ENCODE peak calls at places on chromosomes 4 and X, in five cellular contexts. F, H, Z, V and C are unnamed samples.

GRCh38 chrX:101203782-101204351 is 15.7 kb upstream of the DRP2 start:
- DNase-seq in F (no peak), V (no peak), H (peak), Z (no peak), C (no peak)

GRCh38 chr4:101790521-101791188 is at the start of gene BANK1:
- DNase-seq in F (peak), V (peak), H (peak), Z (peak), C (peak)

GRCh38 chr4:184954482-184954881 is 63.8 kb upstream of the HELT start:
- DNase-seq in V (no peak), F (no peak), Z (no peak), H (no peak), C (no peak)

GRCh38 chr4:21211836-21212235 is 511.6 kb downstream of the PACRGL start:
- DNase-seq in F (no peak), V (no peak), Z (no peak), H (no peak), C (no peak)

GRCh38 chr4:169133932-169134331 is 123.9 kb upstream of the CBR4 start:
- DNase-seq in Z (no peak), H (no peak), V (no peak), F (no peak), C (no peak)

GRCh38 chrX:153723351-153724251 is 586 bp downstream of the BCAP31 start:
- DNase-seq in H (peak), Z (peak), F (peak), V (no peak), C (peak)

GRCh38 chr4:24003926-24004325 is 114.1 kb upstream of the PPARGC1A start:
- DNase-seq in H (peak), Z (no peak), F (peak), V (no peak), C (no peak)

GRCh38 chrX:66672106-66672505 is 33.2 kb upstream of the EDA2R start:
- DNase-seq in H (peak), F (no peak), Z (no peak), V (no peak), C (no peak)

GRCh38 chrX:74536142-74537010 is 78.0 kb downstream of the RLIM start:
- DNase-seq in Z (peak), V (no peak), F (peak), H (peak), C (no peak)

GRCh38 chr4:126445596-126445995 is 1130.8 kb downstream of the FAT4 start:
- DNase-seq in V (no peak), F (no peak), H (peak), Z (no peak), C (no peak)

GRCh38 chr4:101224358-101225218 is 122.7 kb downstream of the PPP3CA start:
- DNase-seq in V (no peak), F (no peak), Z (no peak), H (no peak), C (no peak)

GRCh38 chr4:78311306-78311705 is 240.3 kb upstream of the ANXA3 start:
- DNase-seq in Z (no peak), V (no peak), H (no peak), F (no peak), C (no peak)

GRCh38 chrX:24647257-24648058 is at the start of gene PCYT1B:
- DNase-seq in Z (peak), H (peak), V (peak), F (peak), C (no peak)

GRCh38 chr4:82710202-82710929 is 88.2 kb downstream of the SCD5 start:
- DNase-seq in F (no peak), H (no peak), Z (peak), V (no peak), C (no peak)

GRCh38 chr4:165738571-165738970 is 134.5 kb upstream of the TLL1 start:
- DNase-seq in H (no peak), Z (no peak), V (no peak), F (no peak), C (no peak)

GRCh38 chrX:101550825-101551767 is 749 bp downstream of the ARMCX1 start:
- DNase-seq in V (no peak), F (peak), H (peak), Z (peak), C (peak)

GRCh38 chrX:154804957-154805695 is at the start of gene MPP1:
- DNase-seq in V (no peak), F (peak), Z (peak), H (peak), C (peak)

GRCh38 chrX:43423876-43424275 is 232.2 kb upstream of the MAOA start:
- DNase-seq in Z (no peak), V (no peak), F (peak), H (no peak), C (no peak)

GRCh38 chr4:23969635-23970034 is 79.8 kb upstream of the PPARGC1A start:
- DNase-seq in F (peak), V (no peak), H (peak), Z (no peak), C (no peak)

GRCh38 chr4:31089815-31090214 is 369.6 kb downstream of the PCDH7 start:
- DNase-seq in V (no peak), H (peak), Z (no peak), F (peak), C (no peak)

GRCh38 chr4:1310796-1311715 is 21.4 kb downstream of the MAEA start:
- DNase-seq in Z (no peak), V (no peak), F (no peak), H (no peak), C (no peak)

GRCh38 chr4:20687894-20688293 is 12.4 kb upstream of the PACRGL start:
- DNase-seq in Z (no peak), H (peak), V (no peak), F (peak), C (no peak)

GRCh38 chr4:2418652-2419571 is at the start of gene CFAP99:
- DNase-seq in Z (peak), F (peak), V (peak), H (peak), C (peak)
- H3K23ac ChIP-seq in Z (no peak), F (peak), V (no peak), H (no peak), C (peak)

GRCh38 chr4:26152051-26152450 is 168.8 kb upstream of the RBPJ start:
- DNase-seq in F (no peak), H (no peak), V (no peak), Z (no peak), C (no peak)

GRCh38 chr4:26161030-26161824 is 159.6 kb upstream of the RBPJ start:
- DNase-seq in H (no peak), Z (peak), F (no peak), V (no peak), C (no peak)

GRCh38 chr4:26151615-26152014 is 169.2 kb upstream of the RBPJ start:
- DNase-seq in F (no peak), Z (no peak), H (peak), V (no peak), C (no peak)

GRCh38 chr4:26162095-26162494 is 158.7 kb upstream of the RBPJ start:
- DNase-seq in V (no peak), F (no peak), H (no peak), Z (no peak), C (no peak)

GRCh38 chr4:26157541-26157940 is 163.3 kb upstream of the RBPJ start:
- DNase-seq in H (peak), F (peak), V (no peak), Z (no peak), C (no peak)
- H3K23ac ChIP-seq in H (no peak), F (no peak), V (no peak), Z (no peak), C (no peak)

DNA sequence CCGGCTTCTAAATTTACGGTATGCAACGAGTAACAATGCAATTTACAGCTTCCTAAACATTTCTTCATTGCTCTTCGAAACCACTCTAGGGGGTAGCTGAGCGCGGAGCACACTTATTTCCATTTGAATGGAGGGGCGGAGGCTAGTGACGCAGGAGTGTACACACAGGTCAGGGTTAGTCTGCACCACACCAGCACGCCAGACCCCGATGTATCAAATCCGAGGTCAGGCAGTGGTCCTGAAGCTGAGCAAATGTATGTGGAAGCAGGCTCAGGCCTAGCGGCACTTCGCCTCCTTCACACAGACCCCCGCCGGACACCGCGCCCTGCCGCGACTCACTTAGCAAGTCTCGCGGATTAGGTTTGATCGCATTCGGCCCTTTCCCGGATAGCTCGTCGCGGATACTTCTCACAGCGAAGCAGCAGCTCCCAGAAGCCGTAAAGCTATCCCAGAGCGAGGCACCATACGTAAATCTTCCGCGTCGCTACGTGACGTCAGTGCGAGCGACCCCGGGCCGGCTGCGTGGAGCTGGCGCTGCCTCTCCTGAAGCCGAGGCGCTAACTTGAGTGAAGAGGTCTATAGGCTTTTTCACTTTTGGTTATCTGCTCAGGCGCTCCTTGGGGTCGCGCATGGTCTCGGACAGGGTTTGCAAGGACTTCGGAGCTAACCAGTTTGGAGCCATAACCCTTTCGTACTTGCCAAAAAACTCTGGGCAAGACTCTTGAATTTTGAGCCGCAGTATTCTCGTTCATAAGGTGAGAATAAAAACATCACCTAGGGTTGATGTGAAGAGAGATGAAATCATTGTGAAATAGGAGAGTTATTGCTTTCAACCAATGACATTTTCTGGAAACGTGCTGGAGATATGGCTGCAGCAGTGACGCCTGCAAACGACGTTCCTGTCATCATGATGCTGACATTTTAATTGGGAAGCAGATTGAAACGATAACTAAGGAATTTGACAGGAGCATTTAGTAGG is at the start of gene AASDH:
- DNase-seq in V (peak), F (peak), H (peak), Z (peak), C (peak)
- H3K23ac ChIP-seq in V (no peak), F (no peak), H (peak), Z (no peak), C (peak)

DNA sequence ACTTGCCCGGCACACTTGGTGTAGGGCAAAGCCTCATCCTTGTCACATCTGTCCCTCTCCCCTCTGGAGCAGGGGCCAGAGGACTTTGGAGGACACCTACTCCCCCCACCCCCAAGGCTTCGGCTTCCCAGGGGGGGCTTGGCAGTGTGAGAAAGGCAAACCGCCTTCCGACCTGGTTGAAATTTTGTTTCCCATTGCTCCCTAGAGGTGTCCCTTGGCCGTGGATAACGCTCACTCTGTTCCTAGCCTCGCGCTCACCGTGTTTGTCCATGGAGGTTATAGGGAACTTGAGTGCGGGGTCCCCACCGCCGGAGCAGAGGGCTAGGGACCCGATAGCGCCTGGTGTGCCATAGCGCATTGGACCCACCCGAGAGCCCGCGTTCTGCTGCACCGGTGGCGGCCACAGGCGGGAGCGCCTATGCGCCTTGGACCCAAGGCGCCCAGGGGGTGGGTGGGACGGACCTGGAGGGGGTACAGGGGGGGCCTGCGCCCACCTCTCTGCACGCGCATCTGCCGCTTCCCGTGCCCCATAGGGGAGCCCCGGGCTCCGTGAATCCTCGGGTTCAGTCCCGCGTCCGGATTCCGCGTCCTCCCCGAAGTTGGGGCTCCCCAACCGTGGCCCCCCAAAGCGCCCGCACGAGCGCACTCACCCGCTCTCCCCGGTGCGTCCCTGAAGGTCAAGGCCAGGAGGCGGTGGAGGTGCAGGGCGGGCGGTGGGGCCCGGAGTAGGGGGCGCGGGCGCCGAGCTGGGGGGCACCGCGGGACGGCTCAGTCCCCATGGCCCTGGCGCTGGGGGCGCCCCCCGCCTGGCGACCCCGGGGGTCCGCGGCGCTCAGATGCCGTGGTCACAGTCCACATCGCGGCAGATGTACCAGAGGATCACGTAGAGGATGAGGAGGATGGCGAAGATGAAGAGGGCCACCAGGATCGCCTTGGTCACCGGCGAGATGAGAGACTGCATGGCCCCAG is 82.7 kb upstream of the DHRSX start:
- DNase-seq in V (no peak), F (no peak), Z (no peak), H (no peak), C (no peak)
- H3K23ac ChIP-seq in V (no peak), F (no peak), Z (no peak), H (no peak), C (no peak)

DNA sequence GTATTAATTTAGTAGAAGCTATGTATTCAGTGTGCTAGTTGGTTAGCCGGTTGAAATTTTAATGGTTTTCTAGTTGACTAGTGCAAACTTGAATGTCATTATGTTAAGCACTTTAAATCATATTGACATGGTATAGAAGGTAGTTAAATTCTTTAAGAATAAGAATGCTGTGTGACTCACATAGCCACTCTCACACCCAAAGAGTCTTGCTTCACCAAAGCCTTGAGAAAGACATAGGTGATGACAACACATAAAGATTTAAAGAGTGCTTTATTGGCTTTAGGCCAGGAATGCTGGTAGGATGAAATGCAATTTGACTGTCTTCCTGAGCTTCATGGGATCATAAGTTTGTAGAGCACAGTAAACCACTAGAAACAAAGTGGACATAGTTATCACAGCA is 85.3 kb downstream of the DCAF8L2 start:
- DNase-seq in H (peak), V (no peak), Z (no peak), F (no peak), C (no peak)
- H3K23ac ChIP-seq in H (no peak), V (no peak), Z (no peak), F (no peak), C (no peak)

GRCh38 chr4:8428288-8429097 is 12.0 kb downstream of the ACOX3 start:
- DNase-seq in Z (peak), H (peak), V (peak), F (peak), C (peak)
- H3K23ac ChIP-seq in Z (no peak), H (peak), V (no peak), F (peak), C (peak)

GRCh38 chr4:4608214-4608537 is 66.3 kb upstream of the STX18 start:
- DNase-seq in Z (no peak), V (no peak), H (no peak), F (no peak), C (no peak)
- H3K23ac ChIP-seq in Z (no peak), V (no peak), H (no peak), F (no peak), C (peak)

GRCh38 chr4:81452452-81453011 is 19.2 kb downstream of the RASGEF1B start:
- DNase-seq in V (no peak), H (peak), Z (no peak), F (no peak), C (no peak)
- H3K23ac ChIP-seq in V (no peak), H (no peak), Z (no peak), F (no peak), C (no peak)